ENCODE peak calls at places on chromosome 4, in nine cellular contexts. Y is head of caudate nucleus, K is EL, F is H54, E is ELR, J is GM13976, Q is NCI-H2029, Z is T follicular helper cell, L is heart left ventricle. X is an unnamed sample.

GRCh38 chr4:87092389-87093141 is 127.9 kb downstream of the KLHL8 start:
- DNase-seq in Y (peak), E (peak), L (no peak), J (no peak), Z (no peak), K (peak), Q (peak), F (peak), X (peak)

GRCh38 chr4:109506890-109507289 is 53.2 kb upstream of the MCUB start:
- DNase-seq in Z (no peak), K (no peak), L (no peak), Q (no peak), E (no peak), F (no peak), J (no peak), Y (no peak), X (no peak)

GRCh38 chr4:54525602-54526001 is 132.2 kb upstream of the KIT start:
- DNase-seq in F (peak), Y (no peak), Q (no peak), Z (no peak), K (peak), J (no peak), L (no peak), E (peak), X (no peak)

GRCh38 chr4:20408596-20408995 is 156.9 kb downstream of the SLIT2 start:
- DNase-seq in Y (no peak), Z (no peak), E (no peak), F (no peak), J (no peak), Q (no peak), K (no peak), L (no peak), X (no peak)

GRCh38 chr4:176205299-176205698 is 9.9 kb upstream of the SPATA4 start:
- DNase-seq in J (no peak), Y (no peak), Q (no peak), E (no peak), F (no peak), L (no peak), Z (no peak), K (no peak), X (no peak)

GRCh38 chr4:13248621-13249298 is 235.4 kb downstream of the RAB28 start:
- DNase-seq in K (peak), E (peak), Y (no peak), J (no peak), F (no peak), Q (no peak), L (no peak), Z (no peak), X (peak)

GRCh38 chr4:33625762-33626161 is 2618.6 kb downstream of the ARAP2 start:
- DNase-seq in K (peak), J (no peak), L (no peak), Z (no peak), Q (peak), E (peak), Y (no peak), F (no peak), X (no peak)

GRCh38 chr4:155796031-155796430 is 37.2 kb downstream of the GUCY1B1 start:
- DNase-seq in J (no peak), Z (no peak), Q (no peak), F (no peak), L (no peak), K (peak), E (peak), Y (no peak), X (no peak)

GRCh38 chr4:138789796-138790195 is 225.8 kb upstream of the NOCT start:
- DNase-seq in Z (no peak), E (no peak), F (no peak), L (no peak), J (no peak), Y (no peak), Q (no peak), K (no peak), X (no peak)

GRCh38 chr4:47786958-47787370 is 50.9 kb downstream of the CORIN start:
- DNase-seq in L (no peak), Q (no peak), K (no peak), E (no peak), F (no peak), Z (no peak), J (peak), Y (no peak), X (no peak)

GRCh38 chr4:9953089-9953488 is 68.2 kb downstream of the SLC2A9 start:
- DNase-seq in Z (no peak), K (no peak), Q (no peak), F (no peak), J (no peak), L (no peak), Y (no peak), E (no peak), X (no peak)

GRCh38 chr4:112069110-112069509 is 76.1 kb upstream of the FAM241A start:
- DNase-seq in J (no peak), Q (no peak), F (no peak), Z (no peak), E (peak), K (peak), Y (no peak), L (no peak), X (no peak)

GRCh38 chr4:76011700-76012387 is 4.5 kb upstream of the CXCL9 start:
- DNase-seq in Z (no peak), L (no peak), E (peak), F (no peak), Y (no peak), K (peak), Q (no peak), J (peak), X (no peak)

GRCh38 chr4:32148120-32148666 is 1428.0 kb downstream of the PCDH7 start:
- DNase-seq in Q (no peak), K (no peak), E (no peak), Y (no peak), Z (no peak), F (no peak), L (no peak), J (no peak), X (no peak)

GRCh38 chr4:78551420-78552351 is at the start of gene ANXA3:
- DNase-seq in Q (no peak), Z (no peak), K (no peak), F (no peak), L (peak), Y (no peak), J (peak), E (no peak), X (peak)

GRCh38 chr4:88027611-88028608 is 20.5 kb downstream of the PKD2 start:
- DNase-seq in Q (no peak), F (no peak), K (peak), Y (no peak), L (no peak), E (peak), J (no peak), Z (no peak), X (no peak)

GRCh38 chr4:72207196-72207595 is 175.4 kb downstream of the NPFFR2 start:
- DNase-seq in L (no peak), K (no peak), J (no peak), Z (no peak), Y (no peak), F (no peak), Q (no peak), E (no peak), X (no peak)

GRCh38 chr4:182354867-182355266 is 111.7 kb downstream of the TENM3 start:
- DNase-seq in Y (no peak), Z (no peak), K (no peak), L (no peak), F (no peak), J (no peak), Q (no peak), E (no peak), X (no peak)

GRCh38 chr4:176753049-176753448 is 39.7 kb downstream of the VEGFC start:
- DNase-seq in L (no peak), K (peak), Q (no peak), F (no peak), E (peak), J (no peak), Y (no peak), Z (no peak), X (no peak)

GRCh38 chr4:1215347-1216075 is 33.4 kb downstream of the CTBP1 start:
- DNase-seq in Y (peak), J (peak), E (no peak), Z (no peak), K (no peak), L (no peak), Q (no peak), F (no peak), X (no peak)

GRCh38 chr4:186244835-186245234 is 17.5 kb downstream of the KLKB1 start:
- DNase-seq in F (no peak), E (no peak), L (no peak), J (no peak), Z (no peak), Y (no peak), K (no peak), Q (no peak), X (no peak)

GRCh38 chr4:107734120-107734519 is 14.1 kb upstream of the PAPSS1 start:
- DNase-seq in Y (no peak), L (no peak), Q (no peak), Z (no peak), E (peak), K (no peak), F (no peak), J (no peak), X (no peak)

GRCh38 chr4:33722800-33723511 is 2521.4 kb downstream of the ARAP2 start:
- DNase-seq in F (no peak), E (peak), Y (no peak), Z (no peak), Q (no peak), J (no peak), L (no peak), K (peak), X (no peak)

GRCh38 chr4:3700736-3701135 is 65.4 kb upstream of the ADRA2C start:
- DNase-seq in L (peak), K (no peak), Q (no peak), F (no peak), Z (no peak), J (no peak), Y (no peak), E (no peak), X (no peak)

X was measured in lung microvascular endothelial cell.